ENCODE peak calls at places on chromosomes 11 and 22, in nine cellular contexts. Y is cardiac muscle cell; I is CD8-positive, alpha-beta T cell; U is dorsolateral prefrontal cortex; X is pancreas; B is keratinocyte; T is Peyer's patch; O is A549; H is AG04450. A is an unnamed sample.

GRCh38 chr11:105910095-105910715 is 111.8 kb downstream of the MSANTD4 start:
- DNase-seq in Y (no peak), X (no peak), T (no peak), B (no peak), I (no peak), U (no peak), H (peak; percentile 16), O (no peak), A (no peak)

GRCh38 chr11:115718945-115719344 is 214.7 kb upstream of the CADM1 start:
- DNase-seq in X (no peak), I (no peak), T (no peak), B (no peak), Y (no peak), H (no peak), O (no peak), U (no peak), A (no peak)

GRCh38 chr11:85955531-85955930 is 100.3 kb downstream of the CCDC83 start:
- DNase-seq in Y (peak; percentile 85), X (no peak), T (no peak), U (no peak), O (no peak), I (no peak), H (peak; percentile 39), B (no peak), A (no peak)

GRCh38 chr11:121226415-121227263 is 65.9 kb upstream of the SC5D start:
- DNase-seq in U (no peak), H (no peak), T (no peak), Y (no peak), X (no peak), B (no peak), I (no peak), O (no peak), A (no peak)

GRCh38 chr11:109892321-109892794 is 200.8 kb upstream of the ZC3H12C start:
- DNase-seq in H (no peak), T (no peak), I (no peak), O (no peak), U (no peak), B (peak; percentile 89), Y (no peak), X (no peak), A (no peak)

GRCh38 chr11:67022341-67022933 is 497 bp upstream of the SYT12 start:
- DNase-seq in O (peak; percentile 45), Y (peak; percentile 70), X (peak; percentile 83), T (peak; percentile 70), U (peak; percentile 67), I (no peak), B (peak; percentile 66), H (peak; percentile 15), A (peak; percentile 63)

GRCh38 chr22:30858976-30859713 is 109.4 kb downstream of the MORC2 start:
- DNase-seq in I (no peak), Y (no peak), U (no peak), O (no peak), X (no peak), B (no peak), T (no peak), H (no peak), A (no peak)

GRCh38 chr11:36012979-36013378 is 69.1 kb downstream of the LDLRAD3 start:
- DNase-seq in O (no peak), I (no peak), B (no peak), T (no peak), U (no peak), X (no peak), H (no peak), Y (peak; percentile 83), A (no peak)

GRCh38 chr11:72744474-72744873 is 7.7 kb downstream of the ARAP1 start:
- DNase-seq in O (no peak), I (no peak), U (no peak), B (no peak), T (no peak), X (peak; percentile 19), Y (no peak), H (no peak), A (no peak)

GRCh38 chr22:49861642-49862407 is 8.2 kb downstream of the ZBED4 start:
- DNase-seq in I (no peak), B (no peak), U (no peak), O (no peak), X (no peak), H (no peak), Y (peak; percentile 29), T (peak; percentile 18), A (no peak)
- TF ChIP-seq CTCF in I (no peak), B (no peak), U (no peak), O (no peak), X (no peak), H (no peak), Y (no peak), T (no peak), A (no peak)

DNA sequence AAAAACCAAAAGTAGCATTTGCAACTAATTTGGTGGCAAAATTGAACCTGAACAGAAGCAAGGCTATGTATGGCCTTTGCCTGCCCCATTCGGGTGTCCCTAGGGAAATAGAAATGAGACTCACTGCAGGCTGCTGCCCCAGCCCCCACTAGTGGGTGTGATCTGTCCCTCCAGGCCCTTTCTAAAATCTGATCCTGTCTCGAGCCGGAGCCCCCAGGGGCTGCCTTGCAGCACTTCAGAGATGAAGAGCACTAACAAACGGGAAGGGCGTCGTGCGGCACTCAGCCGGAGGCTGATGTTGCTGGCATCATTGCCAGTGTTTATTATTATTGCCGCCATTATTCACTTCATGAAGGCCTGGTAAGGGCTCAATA is 43.2 kb downstream of the CD82 start:
- DNase-seq in U (no peak), T (no peak), H (no peak), I (no peak), O (no peak), Y (no peak), X (no peak), B (no peak), A (no peak)
- H3K27ac ChIP-seq in U (peak overlapping the region; percentile 53), T (no peak overlapping the region), H (no peak overlapping the region), I (no peak overlapping the region), O (peak overlapping the region; percentile 3), Y (no peak overlapping the region), X (no peak overlapping the region), B (no peak overlapping the region), A (no peak overlapping the region)

GRCh38 chr22:50697667-50698506 is 25.3 kb downstream of the SHANK3 start:
- DNase-seq in H (no peak), O (no peak), X (peak; percentile 61), U (peak; percentile 44), B (no peak), Y (no peak), I (no peak), T (peak; percentile 48), A (no peak)
- H3K4me3 ChIP-seq in H (peak overlapping the region; percentile 62), O (peak overlapping the region; percentile 66), X (peak overlapping the region; percentile 29), U (peak overlapping the region; percentile 71), B (peak overlapping the region; percentile 65), Y (peak overlapping the region; percentile 55), I (no peak overlapping the region), T (no peak overlapping the region), A (peak overlapping the region; percentile 12)

DNA sequence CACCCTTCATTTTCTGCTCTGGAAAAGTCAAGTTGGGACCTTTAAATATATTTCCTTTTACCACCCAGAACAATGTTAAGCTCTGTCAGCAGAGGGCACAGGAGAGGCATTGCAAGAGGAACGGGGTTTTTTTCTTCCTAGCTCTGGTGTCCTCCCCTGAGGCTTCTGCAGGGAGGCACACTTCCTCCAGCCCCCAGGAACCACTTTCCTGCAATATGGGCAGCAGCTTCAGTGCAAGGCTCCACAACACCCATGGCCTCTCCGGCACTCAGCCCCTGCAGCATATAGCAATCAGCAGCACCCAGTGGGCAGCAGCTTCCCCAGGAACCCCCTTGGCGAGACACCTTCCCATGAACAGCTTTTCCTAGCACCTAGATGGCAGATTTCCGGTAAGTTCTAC is 101.4 kb downstream of the SYT9 start:
- DNase-seq in Y (peak; percentile 30), T (no peak), B (peak; percentile 5), H (no peak), X (no peak), U (no peak), O (peak; percentile 43), I (no peak), A (no peak)
- TF ChIP-seq CTCF in Y (peak; percentile 45), T (no peak), B (peak; percentile 76), H (peak; percentile 36), X (no peak), U (peak; percentile 23), O (peak; percentile 53), I (no peak), A (no peak)

A was measured in ovary.